ENCODE peak calls at places on chromosomes 16 and 17, in six cellular contexts. J is esophagus squamous epithelium; X is NCI-H1092; G is HEK293T; Z is stimulated activated CD8-positive, alpha-beta memory T cell treated with anti-CD3 and anti-CD28 coated beads, Interleukin-15, amount 100 ng/mL, for 24 hours; V is prostate gland. I is an unnamed sample.

GRCh38 chr17:59572301-59572924 is 7.0 kb downstream of the DHX40 start:
- DNase-seq in V (no peak), Z (no peak), X (no peak), J (no peak), G (no peak), I (no peak)

GRCh38 chr17:82882715-82883446 is 43.1 kb upstream of the ZNF750 start:
- DNase-seq in G (no peak), Z (peak), X (no peak), V (peak), J (no peak), I (no peak)

GRCh38 chr17:36812762-36813161 is 124.5 kb upstream of the LHX1 start:
- DNase-seq in G (no peak), V (no peak), J (no peak), X (no peak), Z (no peak), I (no peak)

GRCh38 chr17:65131946-65132345 is 5.2 kb upstream of the RGS9 start:
- DNase-seq in J (no peak), V (no peak), Z (no peak), X (no peak), G (no peak), I (no peak)

GRCh38 chr17:37770631-37771518 is 26.0 kb upstream of the HNF1B start:
- DNase-seq in J (no peak), V (peak), X (no peak), Z (peak), G (peak), I (no peak)

GRCh38 chr16:85554791-85555548 is 58.2 kb upstream of the GSE1 start:
- DNase-seq in X (peak), Z (no peak), G (peak), J (no peak), V (peak), I (no peak)

GRCh38 chr16:82667437-82667836 is 40.7 kb downstream of the CDH13 start:
- DNase-seq in V (no peak), X (no peak), J (no peak), Z (no peak), G (no peak), I (no peak)

GRCh38 chr16:89437251-89437987 is 52.9 kb downstream of the ANKRD11 start:
- DNase-seq in V (no peak), Z (no peak), G (no peak), X (no peak), J (no peak), I (no peak)

GRCh38 chr17:13619462-13619861 is 17.7 kb upstream of the HS3ST3A1 start:
- DNase-seq in Z (no peak), J (no peak), X (no peak), V (no peak), G (no peak), I (no peak)

GRCh38 chr17:3679186-3680126 is 10.8 kb downstream of the EMC6 start:
- DNase-seq in J (no peak), G (no peak), V (no peak), Z (no peak), X (no peak), I (no peak)

GRCh38 chr17:50128441-50129302 is 1.3 kb downstream of the SAMD14 start:
- DNase-seq in G (no peak), Z (no peak), V (no peak), J (no peak), X (no peak), I (no peak)

GRCh38 chr16:82753821-82754220 is 127.1 kb downstream of the CDH13 start:
- DNase-seq in G (no peak), Z (no peak), V (no peak), J (no peak), X (no peak), I (no peak)

GRCh38 chr16:77971306-77972131 is 50.8 kb upstream of the CLEC3A start:
- DNase-seq in G (peak), Z (peak), X (peak), V (peak), J (no peak), I (peak)

GRCh38 chr17:59287452-59287851 is 44.0 kb upstream of the YPEL2 start:
- DNase-seq in V (no peak), G (no peak), J (no peak), X (no peak), Z (no peak), I (no peak)

GRCh38 chr16:88387177-88387576 is 4.4 kb downstream of the ZNF469 start:
- DNase-seq in V (no peak), X (no peak), J (no peak), Z (no peak), G (no peak), I (no peak)

GRCh38 chr17:66829386-66829864 is 5.5 kb upstream of the CACNG5 start:
- DNase-seq in J (no peak), Z (no peak), V (peak), X (no peak), G (peak), I (no peak)

GRCh38 chr16:28317040-28317880 is 24.9 kb downstream of the SBK1 start:
- DNase-seq in Z (peak), X (no peak), J (no peak), G (peak), V (peak), I (peak)

GRCh38 chr16:75263963-75264445 is 12.6 kb upstream of the BCAR1 start:
- DNase-seq in V (no peak), G (no peak), X (no peak), Z (no peak), J (no peak), I (no peak)

GRCh38 chr16:88855736-88856121 is 1.0 kb downstream of the GALNS start:
- DNase-seq in V (no peak), J (no peak), Z (no peak), X (no peak), G (no peak), I (no peak)

GRCh38 chr17:82394296-82394695 is 22.7 kb downstream of the UTS2R start:
- DNase-seq in V (no peak), J (no peak), G (no peak), Z (no peak), X (no peak), I (no peak)

GRCh38 chr17:13750783-13751484 is 149.2 kb upstream of the HS3ST3A1 start:
- DNase-seq in J (no peak), Z (no peak), X (no peak), G (peak), V (no peak), I (no peak)

GRCh38 chr17:9971991-9972390 is 66.9 kb upstream of the RCVRN start:
- DNase-seq in Z (no peak), X (no peak), V (peak), J (no peak), G (peak), I (no peak)

I was measured in omental fat pad.